ENCODE peak calls at places on chromosomes 16 and 17, in ten cellular contexts. A, X, B, J, U, K, C, Q, T and P are unnamed samples.

GRCh38 chr16:627458-628239 is 3.1 kb upstream of the WFIKKN1 start:
- DNase-seq in Q (no peak), J (no peak), U (no peak), X (no peak), T (peak), C (no peak), B (no peak), A (no peak), K (peak), P (peak)

GRCh38 chr16:86525696-86526095 is 15.4 kb downstream of the FOXF1 start:
- DNase-seq in U (no peak), Q (no peak), J (no peak), T (no peak), X (no peak), C (no peak), K (no peak), B (no peak), A (no peak), P (no peak)

GRCh38 chr17:73292031-73292531 is 19.7 kb downstream of the CDC42EP4 start:
- DNase-seq in K (peak), X (no peak), U (no peak), T (no peak), A (peak), C (peak), Q (peak), B (no peak), J (peak), P (peak)

GRCh38 chr16:75279277-75279676 is 27.9 kb upstream of the BCAR1 start:
- DNase-seq in K (no peak), A (no peak), X (no peak), B (no peak), U (no peak), T (peak), J (no peak), Q (no peak), C (no peak), P (no peak)

GRCh38 chr17:67784364-67785121 is 40.8 kb upstream of the BPTF start:
- DNase-seq in A (no peak), C (no peak), J (no peak), B (no peak), Q (no peak), T (no peak), X (no peak), U (no peak), K (peak), P (no peak)

GRCh38 chr17:39174907-39175694 is 9.1 kb upstream of the ARL5C start:
- DNase-seq in U (peak), A (peak), J (peak), K (peak), C (peak), T (peak), Q (peak), X (no peak), B (peak), P (no peak)

GRCh38 chr16:77462894-77463293 is 28.1 kb upstream of the ADAMTS18 start:
- DNase-seq in T (no peak), Q (no peak), U (no peak), C (no peak), A (no peak), J (no peak), K (no peak), B (no peak), X (no peak), P (no peak)

GRCh38 chr16:14548933-14549788 is 80.9 kb downstream of the PARN start:
- DNase-seq in U (no peak), J (no peak), Q (no peak), K (no peak), A (no peak), X (no peak), C (no peak), B (no peak), T (no peak), P (no peak)

GRCh38 chr17:48907713-48908046 is 527 bp upstream of the UBE2Z start:
- DNase-seq in K (no peak), J (no peak), A (peak), U (no peak), X (peak), Q (peak), B (no peak), C (peak), T (peak), P (no peak)